ENCODE peak calls at places on chromosomes 12 and 14, in four cellular contexts. P, L, R and Z are unnamed samples.
A peak's percentile ranks its signal among the peaks of the same experiment; 100 is the strongest.

GRCh38 chr12:41967668-41968649 is 176.7 kb downstream of the GXYLT1 start:
- DNase-seq in L (no peak), R (peak; percentile 32), P (no peak), Z (peak; percentile 65)

GRCh38 chr14:50344831-50345563 is 32.9 kb downstream of the DMAC2L start:
- DNase-seq in L (no peak), P (no peak), R (no peak), Z (no peak)

GRCh38 chr12:70120970-70121369 is 122.3 kb upstream of the CNOT2 start:
- DNase-seq in P (no peak), R (no peak), L (no peak), Z (no peak)

GRCh38 chr12:54032627-54033100 is at the start of gene HOXC5:
- DNase-seq in P (peak; percentile 84), R (peak; percentile 72), L (peak; percentile 53), Z (peak; percentile 91)

GRCh38 chr12:6277982-6278438 is 32.5 kb upstream of the PLEKHG6 start:
- DNase-seq in P (peak; percentile 68), L (peak; percentile 85), R (no peak), Z (no peak)

GRCh38 chr14:57403521-57403864 is 13.1 kb downstream of the NAA30 start:
- DNase-seq in R (no peak), L (no peak), P (no peak), Z (no peak)

GRCh38 chr14:105448706-105449111 is 25.9 kb upstream of the CRIP2 start:
- DNase-seq in L (peak; percentile 14), P (peak; percentile 78), R (peak; percentile 66), Z (peak; percentile 79)

GRCh38 chr14:65560340-65561027 is 148.0 kb downstream of the FUT8 start:
- DNase-seq in L (no peak), P (no peak), R (no peak), Z (no peak)

GRCh38 chr14:63473194-63473788 is 69.9 kb downstream of the PPP2R5E start:
- DNase-seq in L (no peak), R (no peak), P (no peak), Z (peak; percentile 41)

GRCh38 chr14:66121859-66122258 is 364.3 kb upstream of the CCDC196 start:
- DNase-seq in R (no peak), P (no peak), L (no peak), Z (no peak)

GRCh38 chr12:12010277-12011031 is 60.3 kb upstream of the BCL2L14 start:
- DNase-seq in R (peak; percentile 89), P (no peak), L (peak; percentile 88), Z (peak; percentile 62)

GRCh38 chr12:25988505-25988904 is 30.0 kb downstream of the RASSF8 start:
- DNase-seq in P (no peak), L (no peak), R (no peak), Z (no peak)

GRCh38 chr12:25990495-25990894 is 32.0 kb downstream of the RASSF8 start:
- DNase-seq in R (no peak), L (no peak), P (no peak), Z (no peak)

GRCh38 chr12:25994252-25994651 is 35.8 kb downstream of the RASSF8 start:
- DNase-seq in R (peak; percentile 85), P (no peak), L (peak; percentile 66), Z (no peak)

GRCh38 chr12:25994901-25995625 is 36.6 kb downstream of the RASSF8 start:
- DNase-seq in L (no peak), P (no peak), R (no peak), Z (no peak)

GRCh38 chr12:25992026-25992782 is 33.7 kb downstream of the RASSF8 start:
- DNase-seq in R (no peak), P (no peak), L (peak; percentile 89), Z (no peak)
- H3K4me1 ChIP-seq in R (peaks cover 6% of the 10 kb centered on the region), P (peaks cover 38% of the 10 kb centered on the region), L (peaks cover 16% of the 10 kb centered on the region), Z (peaks cover 23% of the 10 kb centered on the region)

GRCh38 chr14:61754627-61755381 is 7.4 kb upstream of the SNAPC1 start:
- DNase-seq in P (no peak), L (no peak), R (peak; percentile 61), Z (no peak)

GRCh38 chr14:61753631-61754030 is 8.6 kb upstream of the SNAPC1 start:
- DNase-seq in L (no peak), P (no peak), R (peak; percentile 59), Z (no peak)

GRCh38 chr14:61750708-61751474 is 11.3 kb upstream of the SNAPC1 start:
- DNase-seq in P (peak; percentile 91), L (peak; percentile 90), R (peak; percentile 80), Z (peak; percentile 87)

GRCh38 chr14:61751475-61751989 is 10.7 kb upstream of the SNAPC1 start:
- DNase-seq in R (peak; percentile 28), P (no peak), L (no peak), Z (no peak)

GRCh38 chr14:61752626-61753025 is 9.6 kb upstream of the SNAPC1 start:
- DNase-seq in L (no peak), P (no peak), R (peak; percentile 53), Z (no peak)
- H3K4me1 ChIP-seq in L (peaks cover 26% of the 10 kb centered on the region), P (peaks cover 43% of the 10 kb centered on the region), R (peaks cover 34% of the 10 kb centered on the region), Z (no peaks in the 10 kb centered on the region)

GRCh38 chr14:55107766-55108554 is 21.1 kb upstream of the LGALS3 start:
- DNase-seq in L (peak; percentile 90), P (peak; percentile 80), R (peak; percentile 98), Z (peak; percentile 95)
- H3K4me1 ChIP-seq in L (peaks cover 34% of the 10 kb centered on the region), P (peaks cover 47% of the 10 kb centered on the region), R (peaks cover 15% of the 10 kb centered on the region), Z (peaks cover 19% of the 10 kb centered on the region)

DNA sequence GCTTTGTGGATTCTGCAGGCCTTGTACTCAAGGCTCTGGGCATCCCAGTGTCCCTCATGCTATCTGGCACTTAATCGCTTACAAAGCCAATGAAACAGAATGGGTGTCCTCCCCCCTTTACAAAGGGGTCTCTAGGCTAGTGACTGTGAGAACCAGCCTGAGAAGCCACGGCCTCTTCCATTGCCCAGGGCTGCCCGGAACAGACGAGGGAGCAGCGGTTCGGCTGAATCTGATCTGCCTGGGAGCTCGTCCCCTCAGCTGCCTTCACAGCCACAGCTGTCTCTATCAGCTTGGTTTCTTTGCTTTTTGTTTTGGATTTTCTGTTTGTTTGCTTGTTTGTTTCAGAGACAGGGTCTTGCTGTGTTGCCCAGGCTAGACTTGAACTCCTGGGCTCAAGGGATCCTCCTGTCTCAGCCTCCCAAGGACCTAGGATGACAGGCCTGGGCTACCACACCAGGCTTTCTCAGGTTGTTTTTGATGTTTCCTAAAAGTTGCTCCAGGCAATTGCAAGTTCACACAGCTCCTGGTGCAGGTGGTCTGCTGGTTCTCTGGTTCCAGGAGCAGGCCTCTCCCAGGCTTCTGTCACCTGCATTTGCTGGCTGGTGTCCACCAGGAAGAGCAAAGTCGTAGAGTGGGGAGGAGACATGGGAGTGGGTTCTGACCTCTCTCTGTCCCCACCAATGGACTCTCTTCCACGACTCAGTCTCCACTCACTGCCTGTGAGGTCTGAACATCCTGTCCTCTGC is 10.9 kb upstream of the RIN3 start:
- DNase-seq in R (no peak), P (no peak), L (no peak), Z (no peak)
- H3K4me1 ChIP-seq in R (no peaks in the 10 kb centered on the region), P (peaks cover 8% of the 10 kb centered on the region), L (peaks cover 33% of the 10 kb centered on the region), Z (no peaks in the 10 kb centered on the region)